ENCODE peak calls at places on chromosomes 7 and 10, in four cellular contexts. One of them, this sample, is unnamed.

GRCh38 chr10:30118590-30118989 is 59.2 kb upstream of the JCAD start:
- DNase-seq in kidney glomerular epithelial cell: no peak
- DNase-seq in NCI-H1417 treated with DMSO at 0.1 percent for 48 hours: no peak
- DNase-seq in activated T-cell treated with anti-CD3 and anti-CD28 coated beads for 48 hours: no peak
- DNase-seq in this sample: no peak

GRCh38 chr7:68688416-68689086 is 909.7 kb upstream of the AUTS2 start:
- DNase-seq in activated T-cell treated with anti-CD3 and anti-CD28 coated beads for 48 hours: no peak
- DNase-seq in NCI-H1417 treated with DMSO at 0.1 percent for 48 hours: no peak
- DNase-seq in kidney glomerular epithelial cell: no peak
- DNase-seq in this sample: no peak

GRCh38 chr10:43035785-43036184 is 41.1 kb upstream of the RET start:
- DNase-seq in NCI-H1417 treated with DMSO at 0.1 percent for 48 hours: no peak
- DNase-seq in kidney glomerular epithelial cell: no peak
- DNase-seq in activated T-cell treated with anti-CD3 and anti-CD28 coated beads for 48 hours: no peak
- DNase-seq in this sample: no peak

GRCh38 chr7:104482362-104483042 is 154.1 kb downstream of the LHFPL3 start:
- DNase-seq in kidney glomerular epithelial cell: no peak
- DNase-seq in NCI-H1417 treated with DMSO at 0.1 percent for 48 hours: no peak
- DNase-seq in activated T-cell treated with anti-CD3 and anti-CD28 coated beads for 48 hours: no peak
- DNase-seq in this sample: no peak

GRCh38 chr7:105806592-105807266 is 69.7 kb downstream of the ATXN7L1 start:
- DNase-seq in kidney glomerular epithelial cell: peak; percentile 60
- DNase-seq in activated T-cell treated with anti-CD3 and anti-CD28 coated beads for 48 hours: peak; percentile 59
- DNase-seq in NCI-H1417 treated with DMSO at 0.1 percent for 48 hours: no peak
- DNase-seq in this sample: peak; percentile 43

GRCh38 chr10:107894521-107894920 is 730.0 kb upstream of the SORCS1 start:
- DNase-seq in kidney glomerular epithelial cell: no peak
- DNase-seq in activated T-cell treated with anti-CD3 and anti-CD28 coated beads for 48 hours: no peak
- DNase-seq in NCI-H1417 treated with DMSO at 0.1 percent for 48 hours: no peak
- DNase-seq in this sample: no peak

GRCh38 chr7:40805361-40805760 is 670.6 kb downstream of the SUGCT start:
- DNase-seq in kidney glomerular epithelial cell: no peak
- DNase-seq in activated T-cell treated with anti-CD3 and anti-CD28 coated beads for 48 hours: no peak
- DNase-seq in NCI-H1417 treated with DMSO at 0.1 percent for 48 hours: no peak
- DNase-seq in this sample: no peak

GRCh38 chr10:56622335-56622973 is 261.4 kb upstream of the ZWINT start:
- DNase-seq in NCI-H1417 treated with DMSO at 0.1 percent for 48 hours: no peak
- DNase-seq in kidney glomerular epithelial cell: no peak
- DNase-seq in activated T-cell treated with anti-CD3 and anti-CD28 coated beads for 48 hours: no peak
- DNase-seq in this sample: peak; percentile 5

GRCh38 chr7:2116086-2116810 is 116.5 kb downstream of the MAD1L1 start:
- DNase-seq in kidney glomerular epithelial cell: no peak
- DNase-seq in activated T-cell treated with anti-CD3 and anti-CD28 coated beads for 48 hours: no peak
- DNase-seq in NCI-H1417 treated with DMSO at 0.1 percent for 48 hours: no peak
- DNase-seq in this sample: no peak

GRCh38 chr10:94065344-94065743 is 71.6 kb downstream of the PLCE1 start:
- DNase-seq in NCI-H1417 treated with DMSO at 0.1 percent for 48 hours: no peak
- DNase-seq in kidney glomerular epithelial cell: no peak
- DNase-seq in activated T-cell treated with anti-CD3 and anti-CD28 coated beads for 48 hours: no peak
- DNase-seq in this sample: no peak

GRCh38 chr7:92159-92767 is 100.1 kb upstream of the FAM20C start:
- DNase-seq in kidney glomerular epithelial cell: no peak
- DNase-seq in NCI-H1417 treated with DMSO at 0.1 percent for 48 hours: peak; percentile 14
- DNase-seq in activated T-cell treated with anti-CD3 and anti-CD28 coated beads for 48 hours: no peak
- DNase-seq in this sample: no peak

GRCh38 chr10:5534880-5535856 is 10.4 kb downstream of the CALML3 start:
- DNase-seq in kidney glomerular epithelial cell: no peak
- DNase-seq in NCI-H1417 treated with DMSO at 0.1 percent for 48 hours: no peak
- DNase-seq in activated T-cell treated with anti-CD3 and anti-CD28 coated beads for 48 hours: no peak
- DNase-seq in this sample: no peak

GRCh38 chr7:17939111-17939669 is 1.1 kb downstream of the SNX13 start:
- DNase-seq in kidney glomerular epithelial cell: no peak
- DNase-seq in activated T-cell treated with anti-CD3 and anti-CD28 coated beads for 48 hours: no peak
- DNase-seq in NCI-H1417 treated with DMSO at 0.1 percent for 48 hours: no peak
- DNase-seq in this sample: no peak

GRCh38 chr10:77391605-77392235 is 245.9 kb downstream of the KCNMA1 start:
- DNase-seq in NCI-H1417 treated with DMSO at 0.1 percent for 48 hours: no peak
- DNase-seq in activated T-cell treated with anti-CD3 and anti-CD28 coated beads for 48 hours: peak; percentile 15
- DNase-seq in kidney glomerular epithelial cell: peak; percentile 71
- DNase-seq in this sample: no peak

GRCh38 chr10:118799779-118800178 is 45.0 kb upstream of the CACUL1 start:
- DNase-seq in NCI-H1417 treated with DMSO at 0.1 percent for 48 hours: no peak
- DNase-seq in kidney glomerular epithelial cell: peak; percentile 28
- DNase-seq in activated T-cell treated with anti-CD3 and anti-CD28 coated beads for 48 hours: no peak
- DNase-seq in this sample: no peak

GRCh38 chr10:91539930-91540329 is 92.9 kb downstream of the PPP1R3C start:
- DNase-seq in kidney glomerular epithelial cell: no peak
- DNase-seq in activated T-cell treated with anti-CD3 and anti-CD28 coated beads for 48 hours: no peak
- DNase-seq in NCI-H1417 treated with DMSO at 0.1 percent for 48 hours: no peak
- DNase-seq in this sample: no peak

GRCh38 chr10:114706458-114707055 is 48.5 kb upstream of the ABLIM1 start:
- DNase-seq in kidney glomerular epithelial cell: no peak
- DNase-seq in NCI-H1417 treated with DMSO at 0.1 percent for 48 hours: no peak
- DNase-seq in activated T-cell treated with anti-CD3 and anti-CD28 coated beads for 48 hours: no peak
- DNase-seq in this sample: no peak